ENCODE peak calls at places on chromosomes 11 and 22, in nine cellular contexts. X is AG08396; D is activated naive CD4-positive, alpha-beta T cell treated with Interleukin-2 at 50 U/mL for 16 hours; S is lower lobe of right lung; J is GM10248; R is lung microvascular endothelial cell; P is neural crest cell; Z is caudate nucleus; A is AG04449. V is an unnamed sample.

GRCh38 chr11:88521354-88522310 is 184.1 kb upstream of the CTSC start:
- DNase-seq in P (no peak), Z (no peak), R (no peak), A (no peak), J (no peak), D (no peak), S (no peak), X (no peak), V (no peak)

GRCh38 chr11:121587182-121587581 is 134.4 kb upstream of the SORL1-AS1 start:
- DNase-seq in P (no peak), J (no peak), X (no peak), R (no peak), D (no peak), A (no peak), S (no peak), Z (no peak), V (no peak)

GRCh38 chr11:88284306-88285057 is 53.1 kb downstream of the CTSC start:
- DNase-seq in J (no peak), X (no peak), P (no peak), Z (no peak), S (no peak), R (peak; percentile 93), D (no peak), A (no peak), V (no peak)

GRCh38 chr22:48141301-48141700 is 1378.9 kb downstream of the TBC1D22A start:
- DNase-seq in A (no peak), Z (no peak), X (no peak), D (no peak), R (no peak), J (no peak), S (no peak), P (no peak), V (no peak)

GRCh38 chr11:17648528-17648927 is 70.8 kb upstream of the MYOD1 start:
- DNase-seq in A (no peak), X (no peak), R (no peak), Z (no peak), S (no peak), J (no peak), P (no peak), D (no peak), V (no peak)

GRCh38 chr22:31193092-31193491 is 19.0 kb upstream of the LIMK2 start:
- DNase-seq in X (no peak), A (no peak), S (no peak), Z (no peak), J (no peak), P (no peak), R (no peak), D (no peak), V (no peak)

GRCh38 chr11:122902951-122903350 is 20.4 kb downstream of the JHY start:
- DNase-seq in R (no peak), Z (no peak), S (no peak), X (no peak), P (no peak), J (no peak), D (no peak), A (no peak), V (no peak)

GRCh38 chr22:31829505-31829904 is 75.7 kb downstream of the DEPDC5 start:
- DNase-seq in D (peak; percentile 57), J (peak; percentile 22), R (peak; percentile 40), A (peak; percentile 60), Z (no peak), P (no peak), X (peak; percentile 82), S (no peak), V (peak; percentile 23)

GRCh38 chr11:7583248-7583647 is 69.4 kb downstream of the PPFIBP2 start:
- DNase-seq in R (no peak), D (no peak), X (no peak), J (no peak), S (no peak), A (no peak), P (no peak), Z (no peak), V (no peak)

GRCh38 chr11:60371854-60372253 is 6.5 kb upstream of the MS4A7 start:
- DNase-seq in D (no peak), R (no peak), S (no peak), J (no peak), A (no peak), P (no peak), Z (no peak), X (no peak), V (no peak)

GRCh38 chr22:33957086-33957485 is 36.8 kb upstream of the LARGE1 start:
- DNase-seq in R (no peak), D (no peak), P (no peak), J (no peak), S (no peak), Z (no peak), A (no peak), X (no peak), V (no peak)

GRCh38 chr22:39618996-39619530 is 48.5 kb downstream of the CACNA1I start:
- DNase-seq in D (no peak), J (no peak), A (no peak), X (no peak), Z (no peak), S (no peak), R (no peak), P (no peak), V (no peak)

GRCh38 chr11:110838808-110839207 is 126.6 kb upstream of the ARHGAP20 start:
- DNase-seq in D (no peak), P (no peak), R (no peak), Z (no peak), S (no peak), X (no peak), A (no peak), J (no peak), V (no peak)

GRCh38 chr11:103731681-103732080 is 304.8 kb upstream of the DDI1 start:
- DNase-seq in P (no peak), J (no peak), R (no peak), X (no peak), A (no peak), S (no peak), D (no peak), Z (no peak), V (no peak)

GRCh38 chr11:1760351-1761109 is 3.2 kb downstream of the CTSD start:
- DNase-seq in X (peak; percentile 80), A (no peak), J (no peak), P (no peak), D (no peak), Z (peak; percentile 80), S (peak; percentile 92), R (peak; percentile 97), V (no peak)

GRCh38 chr11:8263109-8263768 is 439 bp downstream of the LMO1 start:
- DNase-seq in S (no peak), J (no peak), X (no peak), D (no peak), A (no peak), Z (no peak), P (no peak), R (no peak), V (no peak)

GRCh38 chr11:122709042-122709760 is 53.7 kb downstream of the UBASH3B start:
- DNase-seq in D (no peak), A (peak; percentile 51), S (no peak), X (no peak), R (no peak), J (no peak), P (no peak), Z (no peak), V (no peak)

GRCh38 chr11:103953797-103954495 is 82.5 kb upstream of the DDI1 start:
- DNase-seq in Z (no peak), D (no peak), A (no peak), R (no peak), J (no peak), S (no peak), P (no peak), X (no peak), V (no peak)

GRCh38 chr22:48870436-48870835 is 957.2 kb downstream of the BRD1 start:
- DNase-seq in S (no peak), Z (no peak), D (no peak), X (no peak), J (no peak), R (no peak), P (no peak), A (no peak), V (no peak)

GRCh38 chr11:68832476-68833176 is 9.1 kb downstream of the CPT1A start:
- DNase-seq in S (no peak), P (no peak), R (no peak), J (no peak), X (no peak), Z (no peak), D (no peak), A (no peak), V (no peak)

GRCh38 chr22:45934659-45935341 is 42.2 kb downstream of the WNT7B start:
- DNase-seq in A (peak; percentile 76), S (no peak), J (no peak), X (peak; percentile 87), R (peak; percentile 14), D (no peak), Z (no peak), P (no peak), V (no peak)

GRCh38 chr22:37371911-37372310 is 55.4 kb downstream of the ELFN2 start:
- DNase-seq in S (no peak), D (no peak), Z (no peak), R (no peak), J (no peak), P (no peak), X (no peak), A (no peak), V (no peak)

GRCh38 chr22:29224121-29224858 is 18.6 kb downstream of the EMID1 start:
- DNase-seq in S (no peak), D (no peak), Z (no peak), J (no peak), A (no peak), X (no peak), R (no peak), P (no peak), V (no peak)

GRCh38 chr11:85759915-85760314 is 51.0 kb downstream of the SYTL2 start:
- DNase-seq in A (peak; percentile 89), Z (no peak), S (no peak), R (no peak), X (peak; percentile 68), D (no peak), J (no peak), P (no peak), V (no peak)

GRCh38 chr11:58625826-58626460 is 3.5 kb downstream of the CNTF start:
- DNase-seq in A (peak; percentile 3), R (no peak), D (no peak), Z (no peak), X (peak; percentile 15), J (no peak), S (no peak), P (no peak), V (no peak)

GRCh38 chr22:50734343-50734771 is 3.6 kb upstream of the ACR start:
- DNase-seq in X (no peak), A (no peak), P (no peak), D (no peak), J (no peak), Z (no peak), R (no peak), S (no peak), V (no peak)

GRCh38 chr11:3139086-3139440 is 26.0 kb downstream of the OSBPL5 start:
- DNase-seq in J (no peak), Z (no peak), A (no peak), D (no peak), R (no peak), S (peak; percentile 41), P (no peak), X (no peak), V (no peak)

GRCh38 chr11:121473064-121473777 is 20.5 kb upstream of the SORL1-AS1 start:
- DNase-seq in Z (peak; percentile 11), A (no peak), X (peak; percentile 26), P (no peak), D (no peak), J (no peak), R (peak; percentile 23), S (no peak), V (no peak)

GRCh38 chr11:115961168-115962003 is 457.2 kb upstream of the CADM1 start:
- DNase-seq in A (no peak), J (no peak), P (no peak), S (no peak), R (no peak), Z (no peak), X (no peak), D (no peak), V (no peak)

GRCh38 chr11:13638436-13638835 is 30.0 kb upstream of the FAR1 start:
- DNase-seq in R (no peak), S (no peak), J (no peak), X (no peak), A (no peak), Z (no peak), P (no peak), D (no peak), V (no peak)

GRCh38 chr11:112705148-112705547 is 256.1 kb upstream of the NCAM1 start:
- DNase-seq in D (no peak), S (no peak), R (no peak), A (no peak), Z (no peak), P (no peak), J (no peak), X (no peak), V (no peak)

V was measured in GM13977.